ENCODE peak calls at places on chromosomes 12 and 14, in four cellular contexts. One of them, this sample, is unnamed.

GRCh38 chr14:54207991-54208520 is 188.8 kb upstream of the CDKN3 start:
- DNase-seq in transverse colon: no peak
- DNase-seq in fibroblast of pulmonary artery: no peak
- DNase-seq in heart left ventricle: no peak
- DNase-seq in this sample: no peak

GRCh38 chr14:96303981-96304380 is 48.0 kb downstream of the BDKRB1 start:
- DNase-seq in fibroblast of pulmonary artery: no peak
- DNase-seq in transverse colon: no peak
- DNase-seq in heart left ventricle: no peak
- DNase-seq in this sample: no peak

GRCh38 chr12:64387201-64387816 is 3.2 kb downstream of the C12orf56 start:
- DNase-seq in fibroblast of pulmonary artery: no peak
- DNase-seq in heart left ventricle: no peak
- DNase-seq in transverse colon: no peak
- DNase-seq in this sample: no peak

GRCh38 chr12:11719678-11720099 is 70.2 kb downstream of the ETV6 start:
- DNase-seq in transverse colon: peak; percentile 39
- DNase-seq in fibroblast of pulmonary artery: peak; percentile 91
- DNase-seq in heart left ventricle: peak; percentile 80
- DNase-seq in this sample: no peak

GRCh38 chr12:113136128-113136989 is 798 bp upstream of the RASAL1 start:
- DNase-seq in fibroblast of pulmonary artery: no peak
- DNase-seq in transverse colon: peak; percentile 64
- DNase-seq in heart left ventricle: peak; percentile 1
- DNase-seq in this sample: no peak

GRCh38 chr14:101714394-101714793 is 47.1 kb upstream of the PPP2R5C start:
- DNase-seq in heart left ventricle: no peak
- DNase-seq in fibroblast of pulmonary artery: no peak
- DNase-seq in transverse colon: no peak
- DNase-seq in this sample: no peak

GRCh38 chr12:52156757-52157565 is 34.9 kb downstream of the KRT80 start:
- DNase-seq in heart left ventricle: peak; percentile 69
- DNase-seq in transverse colon: peak; percentile 83
- DNase-seq in fibroblast of pulmonary artery: peak; percentile 62
- DNase-seq in this sample: peak; percentile 81

GRCh38 chr14:103994535-103995184 is 52.3 kb upstream of the RD3L start:
- DNase-seq in heart left ventricle: no peak
- DNase-seq in transverse colon: no peak
- DNase-seq in fibroblast of pulmonary artery: no peak
- DNase-seq in this sample: no peak

GRCh38 chr14:21066882-21067502 is 3.1 kb upstream of the ARHGEF40 start:
- DNase-seq in transverse colon: no peak
- DNase-seq in heart left ventricle: no peak
- DNase-seq in fibroblast of pulmonary artery: no peak
- DNase-seq in this sample: no peak

GRCh38 chr14:98731286-98731685 is 540.7 kb downstream of the BCL11B start:
- DNase-seq in fibroblast of pulmonary artery: no peak
- DNase-seq in heart left ventricle: no peak
- DNase-seq in transverse colon: no peak
- DNase-seq in this sample: no peak

DNA sequence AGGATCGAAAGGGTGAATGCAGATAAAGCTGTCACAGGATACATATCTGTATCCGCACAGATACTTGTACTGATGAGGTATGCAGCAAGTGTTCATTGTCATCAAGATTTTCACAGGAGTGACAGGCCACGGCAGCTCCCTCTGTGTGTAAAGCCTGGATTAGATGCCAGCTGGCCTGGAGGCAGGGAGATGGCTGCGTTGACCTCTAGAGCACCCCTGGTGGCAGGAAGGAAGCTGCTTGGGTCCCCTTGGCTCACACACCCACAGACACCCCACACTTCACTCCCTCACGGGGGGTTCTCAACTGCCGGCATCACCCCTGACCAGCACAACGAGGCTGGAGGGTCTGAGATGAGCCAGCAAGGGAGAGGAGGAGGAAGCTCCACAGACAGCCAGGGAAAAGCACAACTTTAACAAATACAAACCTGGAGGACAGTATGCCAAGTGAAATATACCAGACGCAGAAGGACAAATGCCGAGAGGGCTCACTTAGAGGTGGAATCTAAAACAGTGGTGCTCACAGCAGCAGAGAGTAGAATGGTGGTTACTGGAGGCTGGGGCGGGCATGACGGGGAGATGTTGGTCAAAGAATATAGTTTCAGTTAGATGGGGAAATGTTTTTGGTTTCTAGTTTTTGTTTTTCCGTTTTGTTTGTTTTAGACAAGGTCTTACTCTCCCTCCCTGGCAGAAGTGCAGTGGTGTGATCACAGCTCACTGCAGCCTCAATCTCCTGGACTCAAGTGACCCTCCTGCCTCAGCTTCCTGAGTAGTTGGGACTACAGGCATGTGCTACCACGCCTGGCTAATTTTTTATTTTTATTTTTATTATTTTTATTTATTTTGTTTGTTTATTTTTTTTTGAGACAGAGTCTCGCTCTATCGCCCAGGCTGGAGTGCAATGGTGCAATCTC is 45.7 kb downstream of the TEAD4 start:
- DNase-seq in heart left ventricle: no peak
- DNase-seq in fibroblast of pulmonary artery: peak; percentile 7
- DNase-seq in transverse colon: no peak
- DNase-seq in this sample: no peak
- TF ChIP-seq CTCF in heart left ventricle: peak; percentile 28
- TF ChIP-seq CTCF in fibroblast of pulmonary artery: peak; percentile 28
- TF ChIP-seq CTCF in transverse colon: no peak
- TF ChIP-seq CTCF in this sample: peak; percentile 41

GRCh38 chr12:131980263-131980662 is 30.5 kb downstream of the EP400 start:
- DNase-seq in heart left ventricle: no peak
- DNase-seq in fibroblast of pulmonary artery: peak; percentile 10
- DNase-seq in transverse colon: no peak
- DNase-seq in this sample: no peak
- TF ChIP-seq CTCF in heart left ventricle: no peak
- TF ChIP-seq CTCF in fibroblast of pulmonary artery: no peak
- TF ChIP-seq CTCF in transverse colon: no peak
- TF ChIP-seq CTCF in this sample: no peak

DNA sequence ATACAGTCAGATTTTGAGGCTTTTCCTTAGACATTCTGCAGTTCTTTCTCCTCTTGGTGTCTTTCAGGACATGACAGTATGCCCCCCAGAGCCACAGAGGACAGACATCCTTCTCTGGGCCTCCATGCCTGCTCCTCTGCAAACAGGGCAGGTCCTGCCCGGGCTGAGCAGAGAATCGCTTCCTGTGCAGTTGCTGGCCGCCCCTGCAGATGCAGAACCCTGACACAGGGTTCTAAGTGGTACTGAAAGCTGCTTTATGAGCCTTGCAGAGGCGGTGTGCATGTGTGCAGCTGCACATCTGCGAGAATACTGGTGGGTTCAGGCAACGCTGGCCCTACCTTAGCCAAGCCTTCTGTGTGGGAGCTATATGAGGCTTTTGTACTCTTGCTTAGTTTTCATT is 54.5 kb downstream of the FLRT2 start:
- DNase-seq in fibroblast of pulmonary artery: no peak
- DNase-seq in heart left ventricle: no peak
- DNase-seq in transverse colon: no peak
- DNase-seq in this sample: no peak
- TF ChIP-seq CTCF in fibroblast of pulmonary artery: no peak
- TF ChIP-seq CTCF in heart left ventricle: no peak
- TF ChIP-seq CTCF in transverse colon: no peak
- TF ChIP-seq CTCF in this sample: no peak

GRCh38 chr12:54634795-54635194 is at the start of gene LACRT:
- DNase-seq in heart left ventricle: no peak
- DNase-seq in fibroblast of pulmonary artery: no peak
- DNase-seq in transverse colon: no peak
- DNase-seq in this sample: no peak

GRCh38 chr12:54628186-54628846 is 6.4 kb downstream of the LACRT start:
- DNase-seq in heart left ventricle: no peak
- DNase-seq in fibroblast of pulmonary artery: no peak
- DNase-seq in transverse colon: no peak
- DNase-seq in this sample: no peak

GRCh38 chr12:54629925-54630324 is 4.8 kb downstream of the LACRT start:
- DNase-seq in fibroblast of pulmonary artery: no peak
- DNase-seq in heart left ventricle: no peak
- DNase-seq in transverse colon: no peak
- DNase-seq in this sample: no peak

GRCh38 chr12:54631551-54631950 is 3.1 kb downstream of the LACRT start:
- DNase-seq in heart left ventricle: no peak
- DNase-seq in transverse colon: no peak
- DNase-seq in fibroblast of pulmonary artery: no peak
- DNase-seq in this sample: no peak

DNA sequence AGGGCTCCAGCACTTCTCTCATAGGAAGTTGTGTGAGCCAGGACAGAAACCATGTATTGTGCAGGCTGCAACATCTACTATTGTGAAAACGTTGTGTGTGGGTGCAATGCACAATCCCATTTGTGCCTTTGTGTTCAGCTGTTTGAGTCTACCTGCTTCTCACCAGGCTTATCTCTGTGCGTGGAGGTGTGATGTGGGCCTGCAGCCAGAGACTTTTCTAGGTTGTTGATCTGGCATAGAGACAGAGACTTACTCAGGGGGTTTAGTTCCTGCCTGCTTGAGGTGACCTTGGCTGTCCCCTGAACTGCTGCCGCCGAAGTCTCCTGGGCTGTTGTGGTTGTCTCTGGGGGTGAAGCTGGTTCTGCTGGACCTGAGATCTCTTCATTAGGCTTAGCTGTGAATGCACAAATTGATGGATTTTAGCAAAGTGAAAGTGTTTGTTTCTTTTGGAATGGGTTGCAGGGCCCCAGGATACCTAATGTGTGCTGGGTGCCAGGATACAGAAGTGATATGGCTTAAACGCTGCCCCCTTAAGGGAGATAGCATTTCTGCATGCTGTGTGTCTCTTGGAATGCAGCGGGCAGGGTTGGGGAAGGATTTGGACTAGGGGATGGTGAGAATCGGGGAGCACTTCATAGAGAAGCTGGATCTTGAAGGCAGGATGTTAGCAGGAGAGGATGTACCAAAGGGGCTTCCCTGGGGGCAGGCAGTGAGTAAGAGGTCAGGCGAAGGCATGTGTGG is 2.5 kb downstream of the LACRT start:
- DNase-seq in transverse colon: no peak
- DNase-seq in heart left ventricle: no peak
- DNase-seq in fibroblast of pulmonary artery: no peak
- DNase-seq in this sample: no peak
- TF ChIP-seq CTCF in transverse colon: no peak
- TF ChIP-seq CTCF in heart left ventricle: no peak
- TF ChIP-seq CTCF in fibroblast of pulmonary artery: no peak
- TF ChIP-seq CTCF in this sample: peak; percentile 17

GRCh38 chr14:105947599-105947998 is 421.2 kb downstream of the TMEM121 start:
- DNase-seq in heart left ventricle: no peak
- DNase-seq in transverse colon: no peak
- DNase-seq in fibroblast of pulmonary artery: no peak
- DNase-seq in this sample: no peak

GRCh38 chr14:105941226-105942166 is 415.1 kb downstream of the TMEM121 start:
- DNase-seq in transverse colon: no peak
- DNase-seq in heart left ventricle: no peak
- DNase-seq in fibroblast of pulmonary artery: no peak
- DNase-seq in this sample: no peak

GRCh38 chr14:105943973-105944602 is 417.7 kb downstream of the TMEM121 start:
- DNase-seq in heart left ventricle: no peak
- DNase-seq in fibroblast of pulmonary artery: no peak
- DNase-seq in transverse colon: no peak
- DNase-seq in this sample: no peak

GRCh38 chr14:105945891-105946290 is 419.5 kb downstream of the TMEM121 start:
- DNase-seq in transverse colon: no peak
- DNase-seq in fibroblast of pulmonary artery: no peak
- DNase-seq in heart left ventricle: no peak
- DNase-seq in this sample: no peak

DNA sequence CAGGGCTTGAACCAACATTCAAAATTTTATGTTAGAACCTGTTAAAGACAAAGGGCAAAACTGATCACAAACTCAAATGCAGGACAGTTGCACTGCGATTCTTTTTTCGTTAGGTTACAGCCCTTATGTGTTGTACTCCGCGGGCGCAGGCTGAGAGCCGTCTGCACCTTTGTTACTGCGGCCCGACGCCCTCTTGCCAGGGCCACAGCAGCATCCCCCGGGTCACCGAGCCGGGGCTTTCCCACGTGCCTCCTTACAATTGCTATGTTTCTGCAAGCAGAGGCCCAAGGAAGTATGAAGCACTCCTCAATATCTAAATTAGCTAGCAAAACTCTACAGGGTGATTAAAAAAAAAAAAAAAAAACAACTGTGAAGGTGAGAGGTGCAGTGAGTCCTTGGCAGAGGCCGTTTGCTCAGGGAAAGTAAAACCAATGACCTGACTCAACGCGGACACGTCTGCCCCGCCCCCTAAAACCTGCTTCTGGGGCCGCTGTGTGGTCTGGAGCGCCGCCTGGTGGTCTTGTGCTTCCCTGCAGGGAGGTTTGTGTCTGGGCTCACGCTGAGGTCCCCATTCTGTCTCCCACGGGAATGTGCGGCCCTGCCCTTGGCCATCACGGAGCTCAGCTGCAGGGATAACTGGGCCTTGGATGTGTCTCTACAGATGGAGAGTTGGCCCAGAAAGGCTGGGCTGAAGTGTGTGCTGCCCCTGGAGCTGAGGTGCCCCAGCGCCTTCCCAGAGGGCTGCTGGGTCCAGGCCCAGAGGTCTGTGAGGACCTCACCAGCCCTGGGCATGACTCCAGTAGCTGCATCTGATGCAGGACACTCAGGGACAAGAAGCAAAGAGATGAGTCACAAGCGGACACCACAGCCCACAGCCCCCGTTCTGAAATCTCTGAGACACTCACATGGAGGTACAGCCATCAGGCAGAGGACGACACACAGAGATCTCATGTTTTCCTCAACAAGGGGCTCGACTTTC is 418.5 kb downstream of the TMEM121 start:
- DNase-seq in fibroblast of pulmonary artery: no peak
- DNase-seq in transverse colon: peak; percentile 77
- DNase-seq in heart left ventricle: no peak
- DNase-seq in this sample: no peak
- TF ChIP-seq CTCF in fibroblast of pulmonary artery: no peak
- TF ChIP-seq CTCF in transverse colon: peak; percentile 64
- TF ChIP-seq CTCF in heart left ventricle: peak; percentile 64
- TF ChIP-seq CTCF in this sample: no peak

GRCh38 chr14:82359201-82359600 is 825.5 kb upstream of the SEL1L start:
- DNase-seq in heart left ventricle: no peak
- DNase-seq in transverse colon: no peak
- DNase-seq in fibroblast of pulmonary artery: no peak
- DNase-seq in this sample: no peak

GRCh38 chr14:82354126-82354525 is 820.5 kb upstream of the SEL1L start:
- DNase-seq in transverse colon: no peak
- DNase-seq in fibroblast of pulmonary artery: no peak
- DNase-seq in heart left ventricle: no peak
- DNase-seq in this sample: no peak
- TF ChIP-seq CTCF in transverse colon: no peak
- TF ChIP-seq CTCF in fibroblast of pulmonary artery: no peak
- TF ChIP-seq CTCF in heart left ventricle: no peak
- TF ChIP-seq CTCF in this sample: no peak

GRCh38 chr12:647713-648085 is 15.5 kb downstream of the NINJ2 start:
- DNase-seq in heart left ventricle: no peak
- DNase-seq in transverse colon: no peak
- DNase-seq in fibroblast of pulmonary artery: no peak
- DNase-seq in this sample: no peak

GRCh38 chr12:646303-647038 is 16.8 kb downstream of the NINJ2 start:
- DNase-seq in fibroblast of pulmonary artery: peak; percentile 52
- DNase-seq in heart left ventricle: peak; percentile 85
- DNase-seq in transverse colon: no peak
- DNase-seq in this sample: no peak

GRCh38 chr12:647039-647712 is 16.1 kb downstream of the NINJ2 start:
- DNase-seq in transverse colon: no peak
- DNase-seq in heart left ventricle: no peak
- DNase-seq in fibroblast of pulmonary artery: no peak
- DNase-seq in this sample: no peak

GRCh38 chr12:645563-646071 is 17.6 kb downstream of the NINJ2 start:
- DNase-seq in heart left ventricle: peak; percentile 71
- DNase-seq in fibroblast of pulmonary artery: peak; percentile 61
- DNase-seq in transverse colon: no peak
- DNase-seq in this sample: no peak

GRCh38 chr12:650983-651382 is 12.3 kb downstream of the NINJ2 start:
- DNase-seq in transverse colon: no peak
- DNase-seq in heart left ventricle: no peak
- DNase-seq in fibroblast of pulmonary artery: no peak
- DNase-seq in this sample: no peak
- TF ChIP-seq CTCF in transverse colon: no peak
- TF ChIP-seq CTCF in heart left ventricle: peak; percentile 13
- TF ChIP-seq CTCF in fibroblast of pulmonary artery: peak; percentile 1
- TF ChIP-seq CTCF in this sample: no peak

This sample was measured in progenitor cell of endocrine pancreas.